ENCODE peak calls at places on chromosome 17, in eight cellular contexts. Q is sciatic nerve; K is right cardiac atrium; D is heart left ventricle; T is PC-3; P is activated naive CD8-positive, alpha-beta T cell treated with anti-CD3 and anti-CD28 coated beads, Interleukin-2, amount 10 ng/mL, durations not matched to agents 7 days and 5 days; I is left cardiac atrium; S is central memory CD8-positive, alpha-beta T cell. M is an unnamed sample.
A peak's percentile ranks its signal among the peaks of the same experiment; 100 is the strongest.

GRCh38 chr17:35298639-35299038 is 55.8 kb downstream of the SLFN5 start:
- ATAC-seq in P (no peak), K (no peak), D (no peak), T (no peak), S (no peak), Q (no peak), I (no peak), M (no peak)

GRCh38 chr17:73281926-73282325 is 20.2 kb upstream of the CPSF4L start:
- ATAC-seq in P (no peak), I (no peak), D (no peak), Q (no peak), T (no peak), S (no peak), K (no peak), M (no peak)

GRCh38 chr17:44779211-44780025 is 20.6 kb downstream of the ADAM11 start:
- ATAC-seq in P (peak; percentile 23), K (peak; percentile 36), T (peak; percentile 21), S (no peak), Q (peak; percentile 45), I (peak; percentile 29), D (peak; percentile 28), M (peak; percentile 39)

GRCh38 chr17:55318081-55318480 is 53.3 kb downstream of the HLF start:
- ATAC-seq in K (no peak), Q (no peak), P (no peak), D (no peak), I (no peak), T (no peak), S (no peak), M (no peak)

GRCh38 chr17:50150354-50151040 is at the start of gene PPP1R9B:
- ATAC-seq in D (no peak), S (peak; percentile 4), I (peak; percentile 2), Q (no peak), T (peak; percentile 0), P (peak; percentile 15), K (no peak), M (peak; percentile 3)

GRCh38 chr17:8668181-8668740 is 37.7 kb upstream of the MYH10 start:
- ATAC-seq in T (no peak), K (no peak), Q (no peak), S (no peak), P (no peak), I (no peak), D (no peak), M (no peak)

GRCh38 chr17:65455972-65456343 is 105.5 kb downstream of the AXIN2 start:
- ATAC-seq in Q (peak; percentile 20), S (no peak), K (peak; percentile 76), D (peak; percentile 87), P (no peak), I (peak; percentile 84), T (peak; percentile 64), M (no peak)

GRCh38 chr17:21127508-21128077 is 829 bp downstream of the DHRS7B start:
- ATAC-seq in S (no peak), T (no peak), Q (no peak), I (no peak), D (no peak), P (no peak), K (no peak), M (no peak)

GRCh38 chr17:2796164-2797140 is at the start of gene RAP1GAP2:
- ATAC-seq in D (peak; percentile 14), Q (peak; percentile 69), K (peak; percentile 65), T (no peak), P (peak; percentile 77), I (peak; percentile 59), S (peak; percentile 79), M (peak; percentile 73)

GRCh38 chr17:6936370-6937028 is 59.4 kb upstream of the ALOX12 start:
- ATAC-seq in P (peak; percentile 19), S (peak; percentile 46), T (no peak), K (peak; percentile 77), I (peak; percentile 84), D (peak; percentile 68), Q (peak; percentile 85), M (peak; percentile 68)

GRCh38 chr17:35256629-35257028 is 13.8 kb downstream of the SLFN5 start:
- ATAC-seq in T (no peak), I (no peak), Q (no peak), D (no peak), S (no peak), K (no peak), P (no peak), M (no peak)

GRCh38 chr17:40203131-40203530 is 16.0 kb upstream of the WIPF2 start:
- ATAC-seq in D (no peak), S (no peak), K (peak; percentile 55), I (peak; percentile 27), T (no peak), Q (no peak), P (no peak), M (no peak)